ENCODE peak calls at places on chromosome 11, in four cellular contexts. One of them, this sample, is unnamed.

GRCh38 chr11:124920870-124921609 is 2.0 kb downstream of the HEPN1 start:
- DNase-seq in heart right ventricle: peak
- DNase-seq in foreskin fibroblast: peak
- DNase-seq in BJ: no peak
- DNase-seq in this sample: no peak

GRCh38 chr11:97454988-97455387 is 1065.2 kb downstream of the JRKL start:
- DNase-seq in heart right ventricle: no peak
- DNase-seq in foreskin fibroblast: no peak
- DNase-seq in BJ: no peak
- DNase-seq in this sample: no peak

GRCh38 chr11:77069969-77070582 is 3.3 kb downstream of the CAPN5 start:
- DNase-seq in heart right ventricle: no peak
- DNase-seq in foreskin fibroblast: peak
- DNase-seq in BJ: no peak
- DNase-seq in this sample: no peak

GRCh38 chr11:116600930-116601329 is 171.9 kb downstream of the BUD13 start:
- DNase-seq in heart right ventricle: no peak
- DNase-seq in foreskin fibroblast: no peak
- DNase-seq in BJ: no peak
- DNase-seq in this sample: no peak

GRCh38 chr11:17558916-17559315 is 11.9 kb downstream of the OTOG start:
- DNase-seq in heart right ventricle: no peak
- DNase-seq in foreskin fibroblast: no peak
- DNase-seq in BJ: no peak
- DNase-seq in this sample: no peak

GRCh38 chr11:114354076-114354475 is 46.2 kb downstream of the C11orf71 start:
- DNase-seq in heart right ventricle: no peak
- DNase-seq in foreskin fibroblast: peak
- DNase-seq in BJ: peak
- DNase-seq in this sample: no peak

GRCh38 chr11:30196400-30197206 is 34.2 kb upstream of the FSHB start:
- DNase-seq in heart right ventricle: peak
- DNase-seq in foreskin fibroblast: peak
- DNase-seq in BJ: no peak
- DNase-seq in this sample: no peak

GRCh38 chr11:43021466-43021865 is 290.3 kb upstream of the API5 start:
- DNase-seq in heart right ventricle: no peak
- DNase-seq in foreskin fibroblast: no peak
- DNase-seq in BJ: no peak
- DNase-seq in this sample: no peak

GRCh38 chr11:31947051-31947450 is 135.9 kb upstream of the PAX6 start:
- DNase-seq in heart right ventricle: no peak
- DNase-seq in foreskin fibroblast: no peak
- DNase-seq in BJ: no peak
- DNase-seq in this sample: no peak

GRCh38 chr11:119310682-119311052 is 6.3 kb downstream of the MCAM start:
- DNase-seq in heart right ventricle: no peak
- DNase-seq in foreskin fibroblast: no peak
- DNase-seq in BJ: no peak
- DNase-seq in this sample: no peak

GRCh38 chr11:100308202-100308601 is 378.9 kb upstream of the ARHGAP42 start:
- DNase-seq in heart right ventricle: no peak
- DNase-seq in foreskin fibroblast: no peak
- DNase-seq in BJ: no peak
- DNase-seq in this sample: no peak

GRCh38 chr11:128964463-128964930 is 21.8 kb upstream of the TP53AIP1 start:
- DNase-seq in heart right ventricle: no peak
- DNase-seq in foreskin fibroblast: no peak
- DNase-seq in BJ: no peak
- DNase-seq in this sample: no peak

GRCh38 chr11:14672635-14673034 is 29.0 kb downstream of the PDE3B start:
- DNase-seq in heart right ventricle: no peak
- DNase-seq in foreskin fibroblast: peak
- DNase-seq in BJ: no peak
- DNase-seq in this sample: no peak

GRCh38 chr11:106585061-106585460 is 433.2 kb downstream of the GUCY1A2 start:
- DNase-seq in heart right ventricle: no peak
- DNase-seq in foreskin fibroblast: peak
- DNase-seq in BJ: no peak
- DNase-seq in this sample: no peak

GRCh38 chr11:31786996-31787685 is 24.0 kb downstream of the PAX6 start:
- DNase-seq in heart right ventricle: no peak
- DNase-seq in foreskin fibroblast: no peak
- DNase-seq in BJ: no peak
- DNase-seq in this sample: no peak

GRCh38 chr11:129935723-129936122 is 40.3 kb upstream of the NFRKB start:
- DNase-seq in heart right ventricle: no peak
- DNase-seq in foreskin fibroblast: no peak
- DNase-seq in BJ: no peak
- DNase-seq in this sample: no peak

GRCh38 chr11:106127604-106128003 is 50.1 kb downstream of the AASDHPPT start:
- DNase-seq in heart right ventricle: no peak
- DNase-seq in foreskin fibroblast: no peak
- DNase-seq in BJ: no peak
- DNase-seq in this sample: no peak

GRCh38 chr11:83599066-83599465 is 312.9 kb upstream of the CCDC90B start:
- DNase-seq in heart right ventricle: no peak
- DNase-seq in foreskin fibroblast: no peak
- DNase-seq in BJ: no peak
- DNase-seq in this sample: no peak

GRCh38 chr11:22558638-22559037 is 67.0 kb downstream of the FANCF start:
- DNase-seq in heart right ventricle: no peak
- DNase-seq in foreskin fibroblast: no peak
- DNase-seq in BJ: no peak
- DNase-seq in this sample: no peak

GRCh38 chr11:95877288-95877687 is 46.6 kb downstream of the MTMR2 start:
- DNase-seq in heart right ventricle: no peak
- DNase-seq in foreskin fibroblast: peak
- DNase-seq in BJ: peak
- DNase-seq in this sample: no peak

GRCh38 chr11:121553367-121553766 is 100.6 kb upstream of the SORL1-AS1 start:
- DNase-seq in heart right ventricle: no peak
- DNase-seq in foreskin fibroblast: peak
- DNase-seq in BJ: no peak
- DNase-seq in this sample: no peak

GRCh38 chr11:121551463-121551862 is 98.7 kb upstream of the SORL1-AS1 start:
- DNase-seq in heart right ventricle: no peak
- DNase-seq in foreskin fibroblast: no peak
- DNase-seq in BJ: no peak
- DNase-seq in this sample: no peak

GRCh38 chr11:121547574-121547973 is 94.8 kb upstream of the SORL1-AS1 start:
- DNase-seq in heart right ventricle: no peak
- DNase-seq in foreskin fibroblast: no peak
- DNase-seq in BJ: no peak
- DNase-seq in this sample: no peak

GRCh38 chr11:121552160-121552559 is 99.4 kb upstream of the SORL1-AS1 start:
- DNase-seq in heart right ventricle: no peak
- DNase-seq in foreskin fibroblast: no peak
- DNase-seq in BJ: no peak
- DNase-seq in this sample: no peak

DNA sequence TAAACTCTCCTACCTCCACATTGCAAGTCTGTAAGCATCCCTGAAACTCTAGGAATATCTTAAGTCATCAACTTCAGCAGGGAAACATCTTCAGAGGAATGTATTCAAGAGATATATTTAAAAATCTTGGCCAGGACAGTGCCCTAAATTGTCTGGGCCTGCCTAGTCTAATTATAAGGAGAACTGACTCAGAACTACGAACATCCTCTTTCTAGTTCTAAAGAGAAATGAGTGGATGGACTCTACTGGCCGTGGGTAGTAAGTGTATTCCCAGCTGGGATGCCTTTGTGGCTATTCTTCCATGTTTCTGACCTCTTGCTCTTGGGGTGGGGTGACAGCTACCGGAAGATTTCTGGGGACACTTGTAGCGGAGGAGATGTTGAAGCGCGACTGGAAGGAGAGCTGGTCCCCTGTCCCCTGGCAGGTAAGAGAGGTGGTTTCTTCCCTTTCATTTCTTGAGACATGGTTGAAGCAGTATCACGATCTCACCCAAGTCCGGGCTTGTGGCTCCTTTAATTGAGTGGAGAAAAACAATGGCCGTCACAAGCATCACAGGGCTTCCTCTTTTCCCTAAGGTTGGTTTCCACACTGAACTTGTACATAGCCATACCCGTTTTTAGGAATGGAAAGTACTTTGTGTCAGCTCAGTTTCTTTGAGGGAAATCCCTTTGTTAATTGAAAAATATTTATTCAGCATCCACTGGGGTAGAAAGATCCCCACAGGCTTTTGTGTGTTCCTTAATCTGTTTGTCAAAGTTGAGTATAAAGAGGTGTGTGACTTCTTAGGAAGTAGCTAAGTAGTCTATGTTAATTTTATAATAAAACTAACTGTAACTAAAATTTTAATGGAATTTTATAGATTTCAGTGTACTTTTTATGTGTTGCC is 97.7 kb upstream of the SORL1-AS1 start:
- DNase-seq in heart right ventricle: no peak
- DNase-seq in foreskin fibroblast: no peak
- DNase-seq in BJ: no peak
- DNase-seq in this sample: no peak
- TF ChIP-seq CTCF in heart right ventricle: no peak
- TF ChIP-seq CTCF in foreskin fibroblast: no peak
- TF ChIP-seq CTCF in BJ: no peak
- TF ChIP-seq CTCF in this sample: no peak

DNA sequence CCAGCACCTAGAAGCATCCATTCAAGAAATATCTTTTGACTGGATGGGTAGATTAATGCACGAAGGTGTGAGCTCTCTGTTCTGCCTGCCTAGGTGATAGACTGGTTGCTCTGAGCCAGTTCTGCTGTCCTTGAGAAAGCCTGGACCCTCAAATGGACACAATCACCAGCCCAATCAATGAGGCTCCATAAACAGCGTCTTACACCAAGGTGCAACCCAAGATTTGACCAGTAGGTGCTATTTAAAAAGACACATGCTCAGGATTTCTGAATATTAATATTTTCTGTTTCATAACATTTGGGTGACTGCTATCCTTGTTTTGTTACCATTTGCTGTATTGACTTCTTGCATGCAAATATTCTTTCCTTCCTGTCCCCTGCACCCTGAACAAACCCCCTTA is 39.0 kb downstream of the PAMR1 start:
- DNase-seq in heart right ventricle: no peak
- DNase-seq in foreskin fibroblast: no peak
- DNase-seq in BJ: no peak
- DNase-seq in this sample: no peak
- TF ChIP-seq CTCF in heart right ventricle: no peak
- TF ChIP-seq CTCF in foreskin fibroblast: no peak
- TF ChIP-seq CTCF in BJ: no peak
- TF ChIP-seq CTCF in this sample: no peak

DNA sequence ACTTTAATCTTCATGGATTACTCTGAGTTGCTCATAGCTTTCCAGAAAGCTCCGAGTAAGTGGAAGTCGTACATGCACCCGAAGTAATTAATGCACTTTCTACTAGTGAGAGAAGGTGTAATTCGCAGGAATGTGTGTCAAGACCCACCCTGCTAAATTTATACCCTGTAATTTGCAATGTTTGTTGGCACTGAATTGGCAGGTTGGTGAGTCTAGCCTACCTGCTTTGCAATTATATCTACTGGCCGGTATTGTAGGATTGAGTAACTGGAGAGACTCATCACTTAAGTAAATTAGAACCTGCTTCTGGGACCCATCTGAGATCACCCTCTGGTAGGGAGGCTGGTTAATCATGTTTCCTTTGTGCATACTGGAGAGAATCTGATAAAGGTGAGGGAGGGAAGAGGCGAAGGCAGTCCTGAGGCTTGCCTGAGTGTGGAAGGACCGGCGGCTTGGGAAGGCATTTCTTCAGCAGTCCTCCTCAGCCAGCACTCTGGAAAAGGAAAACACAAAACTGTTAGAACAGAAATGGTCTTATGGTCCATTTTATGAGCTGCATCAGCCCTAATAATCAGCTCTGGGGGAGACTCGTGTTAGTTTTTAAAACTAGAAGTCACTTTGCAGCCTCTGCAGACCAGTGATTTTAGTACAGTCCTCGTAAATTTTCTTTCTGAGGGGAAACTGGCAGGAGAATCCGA is 63.4 kb downstream of the LDLRAD3 start:
- DNase-seq in heart right ventricle: no peak
- DNase-seq in foreskin fibroblast: no peak
- DNase-seq in BJ: no peak
- DNase-seq in this sample: no peak
- TF ChIP-seq CTCF in heart right ventricle: no peak
- TF ChIP-seq CTCF in foreskin fibroblast: no peak
- TF ChIP-seq CTCF in BJ: no peak
- TF ChIP-seq CTCF in this sample: no peak

DNA sequence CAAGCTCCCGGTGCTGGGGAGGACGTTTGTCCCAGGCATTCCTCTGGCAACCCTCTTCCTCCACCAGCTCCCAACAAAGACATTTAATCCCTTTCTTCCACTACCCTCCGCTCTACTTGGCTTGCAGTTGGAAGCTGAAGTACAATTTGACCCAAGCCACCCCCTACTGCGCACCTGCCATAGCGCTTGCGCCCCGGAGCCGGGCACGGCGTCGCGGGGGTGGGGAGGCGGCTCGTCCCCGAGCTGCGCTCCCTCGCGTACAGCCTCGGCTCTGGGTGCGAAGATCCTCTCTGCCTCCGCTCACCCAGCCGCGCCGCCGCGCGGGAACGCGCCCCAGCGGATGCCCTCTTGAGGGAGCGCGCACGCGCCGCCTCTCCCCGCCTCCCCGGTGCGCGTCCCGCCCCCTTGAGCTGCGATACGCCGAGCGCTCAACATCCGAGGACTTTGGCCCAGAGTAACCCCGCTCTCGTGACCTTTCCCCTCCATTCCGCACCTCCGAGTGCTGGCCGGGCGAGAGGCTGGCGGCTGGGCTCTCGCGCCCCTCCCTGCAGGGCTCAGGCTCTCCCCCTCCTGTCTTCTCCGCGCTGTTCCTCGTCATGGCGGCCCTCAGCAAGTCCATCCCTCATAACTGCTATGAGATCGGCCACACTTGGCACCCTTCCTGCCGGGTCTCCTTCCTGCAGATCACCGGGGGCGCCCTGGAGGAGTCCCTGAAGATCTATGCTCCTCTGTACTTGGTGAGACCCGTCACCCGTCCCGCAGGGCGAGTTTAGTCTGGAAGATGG is at the start of gene TMEM135:
- DNase-seq in heart right ventricle: peak
- DNase-seq in foreskin fibroblast: peak
- DNase-seq in BJ: peak
- DNase-seq in this sample: peak
- TF ChIP-seq CTCF in heart right ventricle: peak
- TF ChIP-seq CTCF in foreskin fibroblast: peak
- TF ChIP-seq CTCF in BJ: peak
- TF ChIP-seq CTCF in this sample: peak

This sample was measured in gastrocnemius medialis.